ENCODE peak calls at places on chromosomes 7 and 10, in four cellular contexts. One of them, this sample, is unnamed.
A peak's percentile ranks its signal among the peaks of the same experiment; 100 is the strongest.

GRCh38 chr7:26413007-26413691 is 121.5 kb downstream of the SNX10 start:
- DNase-seq in IMR-90: no peak
- DNase-seq in endothelial cell of umbilical vein: peak; percentile 44
- DNase-seq in keratinocyte: no peak
- DNase-seq in this sample: no peak

GRCh38 chr7:114087674-114088539 is 169.1 kb upstream of the PPP1R3A start:
- DNase-seq in IMR-90: no peak
- DNase-seq in keratinocyte: no peak
- DNase-seq in endothelial cell of umbilical vein: peak; percentile 6
- DNase-seq in this sample: no peak

GRCh38 chr7:11294965-11295364 is 321.3 kb downstream of the PHF14 start:
- DNase-seq in endothelial cell of umbilical vein: no peak
- DNase-seq in IMR-90: no peak
- DNase-seq in keratinocyte: no peak
- DNase-seq in this sample: no peak

GRCh38 chr7:117386125-117386709 is 41.1 kb downstream of the ASZ1 start:
- DNase-seq in keratinocyte: no peak
- DNase-seq in endothelial cell of umbilical vein: no peak
- DNase-seq in IMR-90: peak; percentile 74
- DNase-seq in this sample: no peak

GRCh38 chr10:108244443-108245228 is 1080.1 kb upstream of the SORCS1 start:
- DNase-seq in IMR-90: no peak
- DNase-seq in endothelial cell of umbilical vein: no peak
- DNase-seq in keratinocyte: no peak
- DNase-seq in this sample: no peak

GRCh38 chr7:82443801-82444219 is 233 bp upstream of the CACNA2D1 start:
- DNase-seq in IMR-90: peak; percentile 91
- DNase-seq in keratinocyte: no peak
- DNase-seq in endothelial cell of umbilical vein: peak; percentile 88
- DNase-seq in this sample: no peak

GRCh38 chr10:6843477-6843876 is 263.4 kb upstream of the PRKCQ start:
- DNase-seq in IMR-90: no peak
- DNase-seq in keratinocyte: no peak
- DNase-seq in endothelial cell of umbilical vein: no peak
- DNase-seq in this sample: peak; percentile 49

GRCh38 chr10:91477236-91477635 is 67.1 kb downstream of the HECTD2 start:
- DNase-seq in keratinocyte: no peak
- DNase-seq in endothelial cell of umbilical vein: no peak
- DNase-seq in IMR-90: no peak
- DNase-seq in this sample: no peak

GRCh38 chr7:88005191-88005590 is 71.1 kb downstream of the ADAM22 start:
- DNase-seq in keratinocyte: no peak
- DNase-seq in IMR-90: no peak
- DNase-seq in endothelial cell of umbilical vein: no peak
- DNase-seq in this sample: no peak

GRCh38 chr10:79404690-79405131 is 40.7 kb downstream of the ZCCHC24 start:
- DNase-seq in keratinocyte: no peak
- DNase-seq in IMR-90: no peak
- DNase-seq in endothelial cell of umbilical vein: no peak
- DNase-seq in this sample: no peak

GRCh38 chr10:20976891-20977684 is 80.0 kb upstream of the NEBL start:
- DNase-seq in endothelial cell of umbilical vein: no peak
- DNase-seq in IMR-90: no peak
- DNase-seq in keratinocyte: no peak
- DNase-seq in this sample: no peak

GRCh38 chr7:137354361-137354760 is 10.8 kb upstream of the PTN start:
- DNase-seq in keratinocyte: no peak
- DNase-seq in endothelial cell of umbilical vein: no peak
- DNase-seq in IMR-90: peak; percentile 69
- DNase-seq in this sample: no peak

GRCh38 chr10:101161494-101162299 is 30.6 kb downstream of the TLX1 start:
- DNase-seq in keratinocyte: peak; percentile 9
- DNase-seq in IMR-90: peak; percentile 65
- DNase-seq in endothelial cell of umbilical vein: peak; percentile 74
- DNase-seq in this sample: peak; percentile 69

GRCh38 chr7:116954443-116954838 is 1.1 kb downstream of the ST7 start:
- DNase-seq in keratinocyte: no peak
- DNase-seq in endothelial cell of umbilical vein: no peak
- DNase-seq in IMR-90: no peak
- DNase-seq in this sample: no peak

GRCh38 chr7:100604976-100605911 is 3.1 kb downstream of the PCOLCE start:
- DNase-seq in IMR-90: no peak
- DNase-seq in endothelial cell of umbilical vein: no peak
- DNase-seq in keratinocyte: no peak
- DNase-seq in this sample: peak; percentile 74

GRCh38 chr10:29807407-29807806 is 172.6 kb upstream of the SVIL start:
- DNase-seq in endothelial cell of umbilical vein: peak; percentile 74
- DNase-seq in keratinocyte: peak; percentile 57
- DNase-seq in IMR-90: peak; percentile 82
- DNase-seq in this sample: no peak

GRCh38 chr7:155722118-155722517 is 77.7 kb downstream of the RBM33 start:
- DNase-seq in IMR-90: no peak
- DNase-seq in keratinocyte: no peak
- DNase-seq in endothelial cell of umbilical vein: no peak
- DNase-seq in this sample: no peak

GRCh38 chr10:67789769-67790168 is 48.2 kb downstream of the DNAJC12 start:
- DNase-seq in keratinocyte: no peak
- DNase-seq in endothelial cell of umbilical vein: no peak
- DNase-seq in IMR-90: no peak
- DNase-seq in this sample: no peak

GRCh38 chr10:31358688-31359330 is 39.8 kb downstream of the ZEB1 start:
- DNase-seq in endothelial cell of umbilical vein: no peak
- DNase-seq in IMR-90: peak; percentile 52
- DNase-seq in keratinocyte: no peak
- DNase-seq in this sample: no peak

GRCh38 chr7:17446340-17446739 is 147.9 kb downstream of the AHR start:
- DNase-seq in IMR-90: no peak
- DNase-seq in keratinocyte: no peak
- DNase-seq in endothelial cell of umbilical vein: no peak
- DNase-seq in this sample: no peak

GRCh38 chr7:95798401-95798930 is 26.1 kb downstream of the DYNC1I1 start:
- DNase-seq in endothelial cell of umbilical vein: peak; percentile 89
- DNase-seq in IMR-90: no peak
- DNase-seq in keratinocyte: no peak
- DNase-seq in this sample: no peak

GRCh38 chr7:117572826-117573620 is 93.2 kb downstream of the CFTR start:
- DNase-seq in keratinocyte: no peak
- DNase-seq in endothelial cell of umbilical vein: no peak
- DNase-seq in IMR-90: no peak
- DNase-seq in this sample: no peak

GRCh38 chr10:132987671-132988571 is 45.6 kb upstream of the CFAP46 start:
- DNase-seq in endothelial cell of umbilical vein: no peak
- DNase-seq in keratinocyte: no peak
- DNase-seq in IMR-90: peak; percentile 87
- DNase-seq in this sample: no peak

GRCh38 chr10:19937989-19938388 is 121.8 kb downstream of the PLXDC2 start:
- DNase-seq in IMR-90: no peak
- DNase-seq in endothelial cell of umbilical vein: no peak
- DNase-seq in keratinocyte: no peak
- DNase-seq in this sample: no peak

DNA sequence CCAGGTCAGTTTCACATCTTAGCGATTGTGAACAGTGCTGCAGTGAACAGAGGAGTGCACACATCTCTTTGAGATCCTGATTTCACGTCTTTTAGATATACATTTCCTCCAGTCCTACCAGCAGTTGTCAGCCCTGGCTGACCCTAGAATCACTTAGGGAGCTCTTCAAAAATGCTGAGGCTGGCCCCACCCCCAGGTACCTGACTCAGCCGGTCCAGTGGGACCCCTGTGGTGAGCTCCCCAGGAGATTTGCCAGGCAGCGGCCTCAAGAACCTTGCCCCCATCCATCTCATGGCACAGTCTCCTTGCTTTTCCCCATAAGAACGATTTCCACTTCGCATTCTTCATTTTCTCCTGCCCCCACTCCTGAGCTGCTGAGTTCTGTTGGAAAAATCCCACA is 45.5 kb downstream of the TEX36 start:
- DNase-seq in IMR-90: no peak
- DNase-seq in keratinocyte: no peak
- DNase-seq in endothelial cell of umbilical vein: no peak
- DNase-seq in this sample: no peak
- H3K9me1 ChIP-seq in IMR-90: no peaks in the 10 kb centered on the region
- H3K9me1 ChIP-seq in keratinocyte: no peaks in the 10 kb centered on the region
- H3K9me1 ChIP-seq in endothelial cell of umbilical vein: no peaks in the 10 kb centered on the region
- H3K9me1 ChIP-seq in this sample: no peaks in the 10 kb centered on the region

GRCh38 chr10:70562036-70562710 is 40.4 kb downstream of the PRF1 start:
- DNase-seq in endothelial cell of umbilical vein: no peak
- DNase-seq in IMR-90: no peak
- DNase-seq in keratinocyte: no peak
- DNase-seq in this sample: no peak
- H3K9me1 ChIP-seq in endothelial cell of umbilical vein: no peaks in the 10 kb centered on the region
- H3K9me1 ChIP-seq in IMR-90: no peaks in the 10 kb centered on the region
- H3K9me1 ChIP-seq in keratinocyte: no peaks in the 10 kb centered on the region
- H3K9me1 ChIP-seq in this sample: no peaks in the 10 kb centered on the region

GRCh38 chr7:6074612-6075380 is 43.6 kb downstream of the ANKRD61 start:
- DNase-seq in IMR-90: no peak
- DNase-seq in endothelial cell of umbilical vein: no peak
- DNase-seq in keratinocyte: no peak
- DNase-seq in this sample: no peak

DNA sequence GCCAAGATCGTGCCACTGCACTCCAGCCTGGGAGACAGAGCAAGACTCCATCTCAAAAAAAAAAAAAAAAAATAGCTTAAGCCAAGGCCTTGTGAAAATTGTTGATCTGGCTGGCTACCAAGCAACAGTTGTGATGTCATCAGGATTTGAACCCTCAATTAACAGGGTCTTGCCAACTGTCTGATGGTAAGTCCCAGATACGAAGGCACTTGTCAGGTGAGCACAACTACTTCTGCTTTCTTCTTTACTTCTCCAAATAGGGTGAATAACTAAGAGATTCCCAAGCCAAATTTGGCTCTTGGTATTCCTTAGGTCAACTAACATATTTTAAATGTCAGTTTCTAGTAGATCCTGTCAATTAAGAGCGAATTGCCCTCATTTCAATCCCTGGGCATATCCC is 47.4 kb downstream of the ANKRD61 start:
- DNase-seq in IMR-90: no peak
- DNase-seq in endothelial cell of umbilical vein: no peak
- DNase-seq in keratinocyte: no peak
- DNase-seq in this sample: no peak
- H3K9me1 ChIP-seq in IMR-90: no peaks in the 10 kb centered on the region
- H3K9me1 ChIP-seq in endothelial cell of umbilical vein: no peaks in the 10 kb centered on the region
- H3K9me1 ChIP-seq in keratinocyte: no peaks in the 10 kb centered on the region
- H3K9me1 ChIP-seq in this sample: no peaks in the 10 kb centered on the region

DNA sequence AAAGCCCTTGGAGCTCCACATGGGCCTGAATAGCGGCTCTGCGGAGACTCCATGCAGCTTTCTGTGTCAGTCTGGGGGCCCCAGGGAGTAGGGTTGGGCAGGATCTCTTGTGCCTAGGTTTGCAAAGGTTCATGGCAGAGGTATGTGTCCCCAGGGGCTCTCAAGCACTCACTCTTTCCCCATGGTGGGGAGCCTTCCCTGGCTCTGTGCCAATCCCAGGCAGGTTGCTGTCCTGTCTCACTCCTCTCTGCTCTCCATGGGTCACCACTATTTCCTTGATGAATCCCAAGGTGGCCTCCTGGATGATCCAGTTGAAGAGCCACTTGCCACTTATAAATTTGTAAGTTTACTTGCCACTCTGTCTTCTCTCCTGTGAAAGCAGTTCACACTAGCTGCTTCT is 238.4 kb downstream of the CCDC7 start:
- DNase-seq in IMR-90: no peak
- DNase-seq in endothelial cell of umbilical vein: no peak
- DNase-seq in keratinocyte: no peak
- DNase-seq in this sample: no peak
- H3K9me1 ChIP-seq in IMR-90: no peaks in the 10 kb centered on the region
- H3K9me1 ChIP-seq in endothelial cell of umbilical vein: no peaks in the 10 kb centered on the region
- H3K9me1 ChIP-seq in keratinocyte: no peaks in the 10 kb centered on the region
- H3K9me1 ChIP-seq in this sample: no peaks in the 10 kb centered on the region

GRCh38 chr7:42893341-42894242 is 18.3 kb downstream of the C7orf25 start:
- DNase-seq in endothelial cell of umbilical vein: no peak
- DNase-seq in IMR-90: no peak
- DNase-seq in keratinocyte: no peak
- DNase-seq in this sample: no peak
- H3K9me1 ChIP-seq in endothelial cell of umbilical vein: no peaks in the 10 kb centered on the region
- H3K9me1 ChIP-seq in IMR-90: no peaks in the 10 kb centered on the region
- H3K9me1 ChIP-seq in keratinocyte: no peaks in the 10 kb centered on the region
- H3K9me1 ChIP-seq in this sample: no peaks in the 10 kb centered on the region

DNA sequence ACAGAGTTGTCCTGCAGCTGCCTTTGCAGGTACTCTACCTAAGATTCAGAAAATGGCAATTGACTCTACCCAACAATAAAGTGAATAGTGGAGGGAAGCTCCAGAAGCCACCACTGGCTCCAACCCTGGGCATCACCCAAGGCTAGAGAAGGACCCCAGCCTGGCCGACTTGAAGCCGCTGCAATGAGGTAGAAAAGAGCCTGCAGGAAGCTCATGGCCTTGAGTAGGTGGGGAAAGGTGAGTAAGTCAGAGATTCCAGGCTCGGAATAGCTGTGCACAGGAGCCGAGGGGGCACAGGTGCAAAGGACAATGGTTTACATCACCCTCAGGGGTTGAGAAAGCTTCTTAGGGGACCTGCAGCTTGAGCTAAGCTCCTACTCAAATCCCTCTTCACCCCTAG is 83.6 kb downstream of the AOAH start:
- DNase-seq in IMR-90: no peak
- DNase-seq in endothelial cell of umbilical vein: no peak
- DNase-seq in keratinocyte: no peak
- DNase-seq in this sample: no peak
- H3K9me1 ChIP-seq in IMR-90: no peaks in the 10 kb centered on the region
- H3K9me1 ChIP-seq in endothelial cell of umbilical vein: no peaks in the 10 kb centered on the region
- H3K9me1 ChIP-seq in keratinocyte: no peaks in the 10 kb centered on the region
- H3K9me1 ChIP-seq in this sample: no peaks in the 10 kb centered on the region

This sample was measured in K562.